ENCODE peak calls at places on chromosome 18, in four cellular contexts. O, A, E and Q are unnamed samples.

GRCh38 chr18:274313-274712 is 6.5 kb upstream of the THOC1 start:
- DNase-seq in O (no peak), A (no peak), E (no peak), Q (no peak)

GRCh38 chr18:32696376-32696775 is 76.4 kb downstream of the KLHL14 start:
- DNase-seq in O (no peak), A (no peak), E (no peak), Q (no peak)

GRCh38 chr18:75249672-75250470 is 39.3 kb downstream of the TSHZ1 start:
- DNase-seq in O (no peak), A (no peak), E (no peak), Q (no peak)

GRCh38 chr18:9091066-9091476 is 11.4 kb upstream of the NDUFV2 start:
- DNase-seq in O (no peak), A (no peak), E (no peak), Q (no peak)

GRCh38 chr18:13374468-13375301 is 156.1 kb downstream of the LDLRAD4 start:
- DNase-seq in O (peak; percentile 74), A (peak; percentile 31), E (no peak), Q (no peak)

GRCh38 chr18:50697509-50697908 is 122.3 kb downstream of the MRO start:
- DNase-seq in O (no peak), A (no peak), E (no peak), Q (no peak)

GRCh38 chr18:24369420-24369819 is 28.2 kb downstream of the OSBPL1A start:
- DNase-seq in O (no peak), A (no peak), E (no peak), Q (no peak)

GRCh38 chr18:48037481-48038271 is 107.2 kb upstream of the SMAD2 start:
- DNase-seq in O (no peak), A (no peak), E (peak; percentile 19), Q (no peak)

GRCh38 chr18:49846263-49846662 is 32.9 kb upstream of the ACAA2 start:
- DNase-seq in O (no peak), A (no peak), E (no peak), Q (no peak)

GRCh38 chr18:35526476-35527120 is 28.8 kb upstream of the INO80C start:
- DNase-seq in O (no peak), A (peak; percentile 66), E (no peak), Q (peak; percentile 45)

GRCh38 chr18:21242141-21243040 is at the start of gene GREB1L:
- DNase-seq in O (peak; percentile 34), A (peak; percentile 51), E (peak; percentile 55), Q (no peak)

GRCh38 chr18:27500531-27500930 is 315.4 kb upstream of the CHST9 start:
- DNase-seq in O (no peak), A (no peak), E (no peak), Q (no peak)